ENCODE peak calls at places on chromosome 14, in four cellular contexts. One of them, this sample, is unnamed.

GRCh38 chr14:53458368-53458814 is 305.3 kb upstream of the DDHD1 start:
- DNase-seq in ovary: no peak
- DNase-seq in AG04450: peak; percentile 32
- DNase-seq in fibroblast of the aortic adventitia: peak; percentile 84
- DNase-seq in this sample: no peak

GRCh38 chr14:95530461-95531170 is 4.2 kb upstream of the GLRX5 start:
- DNase-seq in ovary: no peak
- DNase-seq in AG04450: no peak
- DNase-seq in fibroblast of the aortic adventitia: no peak
- DNase-seq in this sample: no peak

GRCh38 chr14:101399737-101400517 is 161.4 kb upstream of the DIO3 start:
- DNase-seq in AG04450: no peak
- DNase-seq in ovary: no peak
- DNase-seq in fibroblast of the aortic adventitia: no peak
- DNase-seq in this sample: no peak

GRCh38 chr14:71650187-71650586 is 282.0 kb upstream of the RGS6 start:
- DNase-seq in ovary: no peak
- DNase-seq in fibroblast of the aortic adventitia: no peak
- DNase-seq in AG04450: no peak
- DNase-seq in this sample: no peak

GRCh38 chr14:89037065-89037464 is 212.6 kb downstream of the TTC8 start:
- DNase-seq in fibroblast of the aortic adventitia: no peak
- DNase-seq in AG04450: no peak
- DNase-seq in ovary: no peak
- DNase-seq in this sample: no peak

GRCh38 chr14:86781111-86781510 is 1211.9 kb downstream of the GALC start:
- DNase-seq in ovary: no peak
- DNase-seq in AG04450: no peak
- DNase-seq in fibroblast of the aortic adventitia: no peak
- DNase-seq in this sample: no peak

GRCh38 chr14:75709207-75709812 is 48.3 kb downstream of the TTLL5 start:
- DNase-seq in ovary: peak; percentile 80
- DNase-seq in AG04450: peak; percentile 63
- DNase-seq in fibroblast of the aortic adventitia: peak; percentile 91
- DNase-seq in this sample: peak; percentile 44

GRCh38 chr14:95349241-95349640 is 29.5 kb upstream of the CLMN start:
- DNase-seq in fibroblast of the aortic adventitia: no peak
- DNase-seq in AG04450: no peak
- DNase-seq in ovary: no peak
- DNase-seq in this sample: no peak

GRCh38 chr14:50812180-50812579 is 18.8 kb downstream of the NIN start:
- DNase-seq in AG04450: no peak
- DNase-seq in ovary: no peak
- DNase-seq in fibroblast of the aortic adventitia: no peak
- DNase-seq in this sample: no peak

GRCh38 chr14:83291716-83292115 is 1758.1 kb upstream of the SEL1L start:
- DNase-seq in ovary: no peak
- DNase-seq in AG04450: no peak
- DNase-seq in fibroblast of the aortic adventitia: no peak
- DNase-seq in this sample: no peak

GRCh38 chr14:20194101-20194500 is 3.4 kb downstream of the OR11G2 start:
- DNase-seq in fibroblast of the aortic adventitia: no peak
- DNase-seq in AG04450: no peak
- DNase-seq in ovary: no peak
- DNase-seq in this sample: no peak

GRCh38 chr14:89429206-89430091 is 12.4 kb upstream of the FOXN3 start:
- DNase-seq in ovary: no peak
- DNase-seq in AG04450: no peak
- DNase-seq in fibroblast of the aortic adventitia: no peak
- DNase-seq in this sample: no peak

GRCh38 chr14:94974422-94974821 is 182.9 kb downstream of the DICER1 start:
- DNase-seq in AG04450: no peak
- DNase-seq in ovary: no peak
- DNase-seq in fibroblast of the aortic adventitia: no peak
- DNase-seq in this sample: no peak

GRCh38 chr14:35403085-35403396 is 1.5 kb downstream of the NFKBIA start:
- DNase-seq in AG04450: no peak
- DNase-seq in fibroblast of the aortic adventitia: peak; percentile 65
- DNase-seq in ovary: peak; percentile 57
- DNase-seq in this sample: no peak

GRCh38 chr14:53968756-53969155 is 12.1 kb upstream of the BMP4 start:
- DNase-seq in AG04450: no peak
- DNase-seq in fibroblast of the aortic adventitia: no peak
- DNase-seq in ovary: no peak
- DNase-seq in this sample: no peak

GRCh38 chr14:53509845-53510244 is 356.7 kb upstream of the DDHD1 start:
- DNase-seq in fibroblast of the aortic adventitia: peak; percentile 91
- DNase-seq in ovary: no peak
- DNase-seq in AG04450: peak; percentile 51
- DNase-seq in this sample: no peak

GRCh38 chr14:59239030-59239429 is 50.6 kb downstream of the DAAM1 start:
- DNase-seq in fibroblast of the aortic adventitia: no peak
- DNase-seq in AG04450: no peak
- DNase-seq in ovary: no peak
- DNase-seq in this sample: no peak

GRCh38 chr14:95872777-95873176 is 3.9 kb upstream of the TUNAR start:
- DNase-seq in ovary: no peak
- DNase-seq in fibroblast of the aortic adventitia: no peak
- DNase-seq in AG04450: no peak
- DNase-seq in this sample: no peak

GRCh38 chr14:24785698-24786097 is 151.7 kb upstream of the GZMB start:
- DNase-seq in fibroblast of the aortic adventitia: no peak
- DNase-seq in AG04450: no peak
- DNase-seq in ovary: no peak
- DNase-seq in this sample: no peak

GRCh38 chr14:89617471-89618291 is 200.6 kb upstream of the FOXN3 start:
- DNase-seq in ovary: no peak
- DNase-seq in fibroblast of the aortic adventitia: peak; percentile 73
- DNase-seq in AG04450: no peak
- DNase-seq in this sample: no peak

DNA sequence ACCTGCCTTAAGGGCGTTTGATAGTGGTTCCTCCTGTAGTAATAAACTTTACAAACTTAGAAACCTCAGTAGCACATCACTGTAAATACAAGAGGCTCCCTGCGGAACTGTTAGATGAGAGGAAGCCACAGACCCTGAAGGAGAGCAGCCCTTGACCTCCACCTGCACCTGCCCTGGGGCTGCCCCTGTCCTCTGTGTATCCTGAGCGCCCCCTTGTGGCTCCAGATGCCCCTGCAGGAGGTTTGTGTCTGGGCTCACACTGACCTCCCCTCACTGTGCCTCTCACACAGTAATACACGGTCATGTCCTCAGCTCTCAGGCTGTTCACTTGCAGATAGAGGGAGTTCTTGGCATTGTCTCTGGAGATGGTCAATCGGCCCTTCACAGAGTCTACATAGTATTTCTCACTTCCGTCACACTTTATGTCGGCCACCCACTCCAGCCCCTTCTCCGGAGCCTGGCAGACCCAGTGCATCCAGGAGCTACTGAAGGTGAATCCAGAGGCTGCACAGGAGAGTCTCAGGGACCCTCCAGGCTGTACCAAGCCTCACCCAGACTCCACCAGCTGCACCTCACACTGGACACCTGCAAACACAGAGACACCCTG is 1059.8 kb downstream of the TMEM121 start:
- DNase-seq in fibroblast of the aortic adventitia: no peak
- DNase-seq in ovary: no peak
- DNase-seq in AG04450: no peak
- DNase-seq in this sample: no peak
- TF ChIP-seq CTCF in fibroblast of the aortic adventitia: no peak
- TF ChIP-seq CTCF in ovary: no peak
- TF ChIP-seq CTCF in AG04450: no peak
- TF ChIP-seq CTCF in this sample: no peak

GRCh38 chr14:103696466-103697071 is 18.7 kb downstream of the XRCC3 start:
- DNase-seq in AG04450: peak; percentile 73
- DNase-seq in fibroblast of the aortic adventitia: peak; percentile 51
- DNase-seq in ovary: no peak
- DNase-seq in this sample: no peak
- H3K4me3 ChIP-seq in AG04450: no peak overlapping the region
- H3K4me3 ChIP-seq in fibroblast of the aortic adventitia: no peak overlapping the region
- H3K4me3 ChIP-seq in ovary: no peak overlapping the region
- H3K4me3 ChIP-seq in this sample: no peak overlapping the region

GRCh38 chr14:92328664-92329255 is 5.8 kb downstream of the SLC24A4 start:
- DNase-seq in fibroblast of the aortic adventitia: no peak
- DNase-seq in ovary: no peak
- DNase-seq in AG04450: no peak
- DNase-seq in this sample: no peak
- TF ChIP-seq CTCF in fibroblast of the aortic adventitia: no peak
- TF ChIP-seq CTCF in ovary: no peak
- TF ChIP-seq CTCF in AG04450: no peak
- TF ChIP-seq CTCF in this sample: no peak

GRCh38 chr14:60651936-60652673 is 2.8 kb upstream of the SIX1 start:
- DNase-seq in AG04450: no peak
- DNase-seq in fibroblast of the aortic adventitia: no peak
- DNase-seq in ovary: no peak
- DNase-seq in this sample: no peak
- H3K4me3 ChIP-seq in AG04450: peak overlapping the region; percentile 41
- H3K4me3 ChIP-seq in fibroblast of the aortic adventitia: no peak overlapping the region
- H3K4me3 ChIP-seq in ovary: no peak overlapping the region
- H3K4me3 ChIP-seq in this sample: no peak overlapping the region

DNA sequence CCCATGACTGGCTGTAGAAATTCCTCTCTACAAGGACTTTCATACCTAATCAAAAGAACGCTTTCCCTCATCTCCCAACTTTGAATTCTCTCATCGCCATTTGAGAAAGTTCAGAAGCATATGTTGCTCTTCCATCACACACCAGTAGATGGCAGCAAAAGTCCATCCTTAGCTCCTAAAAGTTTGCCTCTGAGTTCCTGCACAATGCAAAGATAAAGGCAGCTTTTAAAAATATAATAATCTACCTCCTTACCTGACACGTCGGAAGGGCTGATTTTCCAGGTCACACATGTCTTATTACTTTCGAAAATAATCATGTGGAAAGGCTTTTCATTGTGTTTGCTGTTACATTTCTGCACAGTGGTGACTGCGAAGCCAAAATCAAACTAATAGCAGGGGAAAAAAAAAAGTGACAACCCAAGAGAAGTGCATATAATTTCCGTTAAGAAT is 456.7 kb upstream of the SEL1L start:
- DNase-seq in fibroblast of the aortic adventitia: peak; percentile 62
- DNase-seq in ovary: peak; percentile 23
- DNase-seq in AG04450: peak; percentile 1
- DNase-seq in this sample: no peak
- TF ChIP-seq CTCF in fibroblast of the aortic adventitia: peak; percentile 90
- TF ChIP-seq CTCF in ovary: peak; percentile 56
- TF ChIP-seq CTCF in AG04450: peak; percentile 82
- TF ChIP-seq CTCF in this sample: peak; percentile 60

DNA sequence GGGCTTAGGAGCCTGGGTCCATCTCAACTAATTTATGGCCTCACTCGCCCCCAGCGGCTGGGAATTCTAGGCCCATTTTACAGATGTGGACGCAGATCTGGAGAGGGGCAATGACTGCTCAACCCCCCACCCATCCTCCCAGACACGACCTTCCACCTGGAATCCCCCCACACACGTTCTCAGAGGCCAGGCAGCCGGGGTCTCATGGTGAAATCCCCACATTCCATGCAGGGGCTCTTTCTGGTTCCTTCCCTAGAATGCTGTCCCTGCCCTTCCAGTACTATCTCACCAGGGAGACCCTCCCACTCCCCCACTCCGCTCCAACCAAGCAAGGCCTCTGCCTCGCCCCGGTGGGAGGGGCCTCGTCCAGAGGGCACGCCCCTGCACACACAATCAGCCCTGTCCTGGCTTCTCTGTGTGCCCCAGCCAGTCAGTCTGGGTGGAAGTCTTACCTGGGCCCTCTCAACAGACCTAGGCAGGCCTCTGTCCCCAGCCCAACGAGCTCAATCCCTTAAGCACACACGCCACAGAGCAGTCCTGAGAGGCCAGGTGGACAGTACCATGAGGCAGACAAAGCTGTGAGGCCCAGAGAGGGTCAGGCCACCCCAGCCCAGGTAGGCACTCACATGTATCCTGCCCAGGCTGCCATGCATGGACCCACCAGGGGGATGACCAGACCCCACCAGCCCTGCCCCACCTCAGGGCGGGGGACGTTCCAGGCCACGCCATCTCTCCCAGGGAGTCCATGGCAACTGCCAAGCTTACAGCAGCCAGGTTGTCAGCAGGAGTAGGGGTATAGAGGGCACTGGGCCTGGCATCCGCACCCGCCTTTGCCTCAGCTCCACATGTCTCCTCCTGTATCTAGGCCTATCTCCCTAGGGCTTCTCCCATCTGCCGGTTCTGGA is 1.3 kb upstream of the ANKRD9 start:
- DNase-seq in ovary: no peak
- DNase-seq in fibroblast of the aortic adventitia: no peak
- DNase-seq in AG04450: no peak
- DNase-seq in this sample: no peak
- H3K4me3 ChIP-seq in ovary: no peak overlapping the region
- H3K4me3 ChIP-seq in fibroblast of the aortic adventitia: no peak overlapping the region
- H3K4me3 ChIP-seq in AG04450: no peak overlapping the region
- H3K4me3 ChIP-seq in this sample: no peak overlapping the region